ENCODE peak calls at places on chromosomes 13 and 19, in nine cellular contexts. B is epithelial cell of esophagus, I is T-helper 17 cell, D is PC-9, T is ascending aorta, J is foreskin fibroblast, K is NCI-H1105 treated with DMSO at 0.1 percent for 48 hours, E is T follicular helper cell, C is posterior cingulate gyrus. W is an unnamed sample.

GRCh38 chr19:53872762-53873161 is 5.1 kb downstream of the MYADM start:
- DNase-seq in J (no peak), C (no peak), K (no peak), I (no peak), B (no peak), T (no peak), D (no peak), E (no peak), W (no peak)

GRCh38 chr19:18233224-18233825 is 7.1 kb upstream of the PDE4C start:
- DNase-seq in D (peak; percentile 62), I (peak; percentile 34), K (peak; percentile 42), C (no peak), T (no peak), E (peak; percentile 28), J (peak; percentile 73), B (peak; percentile 63), W (no peak)

GRCh38 chr19:18496167-18496979 is 25.5 kb downstream of the ELL start:
- DNase-seq in C (no peak), E (peak; percentile 39), K (peak; percentile 17), B (peak; percentile 94), I (peak; percentile 78), D (peak; percentile 83), J (peak; percentile 80), T (no peak), W (no peak)

GRCh38 chr19:34373601-34374288 is 8.7 kb downstream of the GPI start:
- DNase-seq in T (no peak), D (no peak), C (no peak), J (no peak), B (no peak), K (no peak), E (no peak), I (no peak), W (no peak)

GRCh38 chr13:29428310-29428991 is 167.0 kb downstream of the SLC7A1 start:
- DNase-seq in C (peak; percentile 19), J (peak; percentile 51), K (peak; percentile 43), B (peak; percentile 50), E (no peak), I (no peak), T (no peak), D (no peak), W (no peak)

GRCh38 chr19:17841371-17841809 is 6.4 kb downstream of the JAK3 start:
- DNase-seq in J (no peak), K (no peak), T (no peak), B (no peak), E (no peak), D (no peak), I (no peak), C (no peak), W (no peak)

GRCh38 chr19:43467276-43467675 is 1.9 kb upstream of the LYPD3 start:
- DNase-seq in I (no peak), J (no peak), B (no peak), E (no peak), C (no peak), D (no peak), T (no peak), K (no peak), W (no peak)

GRCh38 chr13:46229251-46229650 is 17.5 kb downstream of the LRRC63 start:
- DNase-seq in K (no peak), I (no peak), E (no peak), T (no peak), C (no peak), B (no peak), D (no peak), J (no peak), W (no peak)

GRCh38 chr13:32040689-32041088 is 9.1 kb downstream of the FRY start:
- DNase-seq in I (no peak), T (no peak), K (no peak), B (no peak), C (no peak), E (no peak), J (peak; percentile 21), D (no peak), W (no peak)

GRCh38 chr13:94825507-94825906 is 113.2 kb upstream of the SOX21 start:
- DNase-seq in I (no peak), E (no peak), K (peak; percentile 37), J (no peak), B (no peak), C (peak; percentile 54), D (no peak), T (no peak), W (no peak)

GRCh38 chr13:50645092-50645491 is 198.4 kb downstream of the DLEU7 start:
- DNase-seq in T (no peak), K (no peak), J (peak; percentile 25), B (peak; percentile 78), C (no peak), E (no peak), D (no peak), I (no peak), W (no peak)

GRCh38 chr19:42606660-42607351 is 12.1 kb upstream of the CEACAM8 start:
- DNase-seq in J (peak; percentile 39), B (peak; percentile 72), D (peak; percentile 56), C (peak; percentile 60), K (peak; percentile 37), T (no peak), E (peak; percentile 18), I (no peak), W (no peak)

GRCh38 chr19:41577144-41577830 is 1.3 kb downstream of the CEACAM21 start:
- DNase-seq in D (no peak), J (no peak), C (no peak), K (no peak), I (no peak), T (no peak), E (no peak), B (no peak), W (no peak)

GRCh38 chr19:13095934-13096890 is 6.4 kb downstream of the LYL1 start:
- DNase-seq in B (no peak), K (no peak), I (no peak), T (no peak), C (no peak), J (no peak), D (no peak), E (no peak), W (no peak)

GRCh38 chr13:19661126-19661525 is 27.7 kb downstream of the MPHOSPH8 start:
- DNase-seq in C (no peak), D (no peak), B (no peak), T (no peak), J (no peak), E (no peak), K (no peak), I (no peak), W (no peak)

GRCh38 chr13:41788552-41788951 is 172.4 kb downstream of the VWA8 start:
- DNase-seq in B (peak; percentile 85), E (no peak), C (no peak), I (no peak), T (no peak), K (no peak), J (no peak), D (no peak), W (no peak)

GRCh38 chr13:42056146-42056545 is 7.7 kb downstream of the DGKH start:
- DNase-seq in B (no peak), K (no peak), T (no peak), J (no peak), E (no peak), C (no peak), D (no peak), I (no peak), W (no peak)

GRCh38 chr13:98890186-98890585 is 87.7 kb downstream of the DOCK9 start:
- DNase-seq in I (no peak), D (peak; percentile 23), T (no peak), J (peak; percentile 80), K (no peak), C (peak; percentile 52), B (peak; percentile 98), E (no peak), W (peak; percentile 91)

GRCh38 chr19:1016647-1017114 is 4.2 kb downstream of the TMEM259 start:
- DNase-seq in T (no peak), K (no peak), I (no peak), B (peak; percentile 75), D (no peak), C (no peak), E (no peak), J (peak; percentile 73), W (no peak)

GRCh38 chr19:1040476-1041271 is 767 bp downstream of the ABCA7 start:
- DNase-seq in C (peak; percentile 87), I (peak; percentile 85), E (peak; percentile 89), K (peak; percentile 90), D (peak; percentile 90), B (peak; percentile 95), T (peak; percentile 64), J (peak; percentile 98), W (peak; percentile 83)

GRCh38 chr19:35126624-35126959 is 8.3 kb downstream of the LGI4 start:
- DNase-seq in I (no peak), J (no peak), D (no peak), C (peak; percentile 81), E (no peak), B (no peak), T (no peak), K (no peak), W (no peak)

GRCh38 chr19:34306824-34307223 is 52.5 kb downstream of the GARRE1 start:
- DNase-seq in D (no peak), C (no peak), I (no peak), K (no peak), B (no peak), J (no peak), E (no peak), T (no peak), W (no peak)

GRCh38 chr19:36140289-36141038 is 598 bp downstream of the CAPNS1 start:
- DNase-seq in D (peak; percentile 19), C (no peak), I (no peak), T (no peak), B (peak; percentile 56), K (peak; percentile 79), J (peak; percentile 64), E (no peak), W (no peak)

GRCh38 chr13:33235078-33235477 is 50.5 kb downstream of the STARD13 start:
- DNase-seq in E (no peak), D (no peak), K (no peak), I (no peak), T (no peak), J (peak; percentile 78), C (no peak), B (no peak), W (no peak)

GRCh38 chr13:98451676-98452105 is 125.2 kb downstream of the STK24 start:
- DNase-seq in B (no peak), E (no peak), D (no peak), C (no peak), K (no peak), J (no peak), I (no peak), T (no peak), W (no peak)

GRCh38 chr13:44955421-44955820 is 33.9 kb downstream of the NUFIP1 start:
- DNase-seq in E (no peak), T (no peak), K (no peak), I (no peak), D (peak; percentile 27), J (no peak), B (peak; percentile 34), C (no peak), W (no peak)

GRCh38 chr13:78190296-78190695 is 271.7 kb upstream of the EDNRB start:
- DNase-seq in K (no peak), E (no peak), I (no peak), D (no peak), T (no peak), C (no peak), J (no peak), B (peak; percentile 5), W (no peak)

GRCh38 chr13:71758823-71759222 is 108.2 kb downstream of the DACH1 start:
- DNase-seq in B (peak; percentile 10), J (no peak), C (no peak), T (no peak), E (no peak), D (no peak), I (no peak), K (peak; percentile 38), W (no peak)

GRCh38 chr13:111518161-111518791 is 197.8 kb downstream of the TEX29 start:
- DNase-seq in K (no peak), J (no peak), T (no peak), I (no peak), D (no peak), C (no peak), E (no peak), B (no peak), W (no peak)

GRCh38 chr13:51697855-51698254 is 106.1 kb downstream of the DHRS12 start:
- DNase-seq in B (no peak), K (no peak), I (no peak), C (no peak), J (no peak), E (no peak), D (no peak), T (no peak), W (no peak)

GRCh38 chr13:75214846-75215245 is 267.1 kb downstream of the TBC1D4 start:
- DNase-seq in J (no peak), D (no peak), B (peak; percentile 57), C (no peak), E (no peak), I (no peak), K (no peak), T (no peak), W (no peak)

W was measured in AG09309.